ENCODE peak calls at places on chromosomes 3 and 15, in four cellular contexts. Y is progenitor cell of endocrine pancreas, A is NB4, W is lung. J is an unnamed sample.
A peak's percentile ranks its signal among the peaks of the same experiment; 100 is the strongest.

GRCh38 chr3:16927485-16927884 is 42.7 kb downstream of the PLCL2 start:
- DNase-seq in Y (no peak), A (peak; percentile 6), W (no peak), J (no peak)

GRCh38 chr15:56913670-56914069 is 4.8 kb upstream of the TCF12 start:
- DNase-seq in Y (no peak), A (no peak), W (no peak), J (no peak)

GRCh38 chr15:98785796-98786581 is 137.7 kb downstream of the IGF1R start:
- DNase-seq in Y (no peak), A (no peak), W (no peak), J (no peak)

GRCh38 chr3:78569820-78570219 is 1198.0 kb downstream of the ROBO1 start:
- DNase-seq in Y (no peak), A (no peak), W (no peak), J (no peak)

GRCh38 chr3:102225407-102226132 is 209.2 kb upstream of the ZPLD1 start:
- DNase-seq in Y (no peak), A (peak; percentile 51), W (no peak), J (no peak)

GRCh38 chr3:112097378-112097777 is 11.2 kb downstream of the C3orf52 start:
- DNase-seq in Y (no peak), A (peak; percentile 1), W (peak; percentile 66), J (no peak)

GRCh38 chr3:73625124-73625665 is 454 bp upstream of the PDZRN3 start:
- DNase-seq in Y (no peak), A (no peak), W (no peak), J (peak; percentile 62)

GRCh38 chr3:76063019-76063418 is 277.7 kb upstream of the ZNF717 start:
- DNase-seq in Y (no peak), A (no peak), W (no peak), J (no peak)

GRCh38 chr3:66656608-66657007 is 155.8 kb upstream of the LRIG1 start:
- DNase-seq in Y (no peak), A (no peak), W (no peak), J (peak; percentile 88)

GRCh38 chr15:40902605-40903561 is 8.6 kb downstream of the VPS18 start:
- DNase-seq in Y (no peak), A (peak; percentile 99), W (peak; percentile 60), J (peak; percentile 33)

GRCh38 chr3:187919535-187919934 is 174.3 kb upstream of the BCL6 start:
- DNase-seq in Y (no peak), A (no peak), W (no peak), J (no peak)

GRCh38 chr3:11350374-11350773 is 78.2 kb downstream of the ATG7 start:
- DNase-seq in Y (no peak), A (no peak), W (no peak), J (no peak)

J was measured in T47D.